ENCODE peak calls at places on chromosome 2, in four cellular contexts. U, T, P and R are unnamed samples.

GRCh38 chr2:55235724-55236538 is 3.4 kb downstream of the RPS27A start:
- DNase-seq in U (no peak), P (no peak), T (no peak), R (no peak)

GRCh38 chr2:39018633-39019032 is 102.2 kb downstream of the SOS1 start:
- DNase-seq in T (no peak), U (no peak), P (no peak), R (no peak)

GRCh38 chr2:13091463-13091862 is 374.7 kb downstream of the TRIB2 start:
- DNase-seq in P (peak), T (no peak), U (no peak), R (peak)

GRCh38 chr2:29222381-29223179 is 107.4 kb downstream of the CLIP4 start:
- DNase-seq in U (no peak), P (no peak), T (no peak), R (no peak)

GRCh38 chr2:1898461-1899395 is 154.4 kb upstream of the PXDN start:
- DNase-seq in P (no peak), U (no peak), T (no peak), R (no peak)

GRCh38 chr2:86750240-86750839 is 30.2 kb downstream of the RMND5A start:
- DNase-seq in T (no peak), U (no peak), P (peak), R (peak)

GRCh38 chr2:33598472-33599174 is 476 bp downstream of the FAM98A start:
- DNase-seq in U (peak), T (peak), P (peak), R (peak)

GRCh38 chr2:231294116-231294515 is 95.7 kb downstream of the ARMC9 start:
- DNase-seq in P (no peak), U (no peak), T (no peak), R (no peak)

DNA sequence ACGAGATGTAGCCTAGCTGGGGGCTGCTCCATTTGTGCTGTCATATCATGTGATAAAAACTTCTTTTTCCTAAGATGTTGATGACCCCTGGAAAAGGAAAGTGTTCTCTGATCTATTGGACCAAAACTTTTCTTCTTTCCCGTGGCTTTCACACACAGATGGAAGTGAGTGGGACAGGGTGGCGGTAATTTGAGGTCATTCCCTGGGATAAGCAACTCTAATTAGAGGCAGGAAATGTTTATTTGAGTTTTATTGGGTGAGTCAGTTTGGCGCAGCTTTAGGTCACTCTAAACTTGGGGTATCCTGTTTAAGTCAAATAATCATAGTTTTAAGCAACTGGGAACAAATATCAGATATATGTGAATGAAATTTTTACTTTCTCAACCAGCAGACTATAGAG is 221.0 kb upstream of the EPAS1 start:
- DNase-seq in P (peak), T (no peak), U (no peak), R (no peak)
- H3K4me3 ChIP-seq in P (no peak), T (no peak), U (no peak), R (no peak)

GRCh38 chr2:225670111-225670974 is 270.8 kb downstream of the NYAP2 start:
- DNase-seq in T (no peak), P (peak), U (no peak), R (peak)
- TF ChIP-seq CTCF in T (peak), P (peak), U (peak), R (peak)

GRCh38 chr2:176118606-176119370 is 2.2 kb downstream of the HOXD10 start:
- DNase-seq in U (peak), P (no peak), T (no peak), R (peak)
- H3K4me3 ChIP-seq in U (no peak), P (no peak), T (no peak), R (no peak)

DNA sequence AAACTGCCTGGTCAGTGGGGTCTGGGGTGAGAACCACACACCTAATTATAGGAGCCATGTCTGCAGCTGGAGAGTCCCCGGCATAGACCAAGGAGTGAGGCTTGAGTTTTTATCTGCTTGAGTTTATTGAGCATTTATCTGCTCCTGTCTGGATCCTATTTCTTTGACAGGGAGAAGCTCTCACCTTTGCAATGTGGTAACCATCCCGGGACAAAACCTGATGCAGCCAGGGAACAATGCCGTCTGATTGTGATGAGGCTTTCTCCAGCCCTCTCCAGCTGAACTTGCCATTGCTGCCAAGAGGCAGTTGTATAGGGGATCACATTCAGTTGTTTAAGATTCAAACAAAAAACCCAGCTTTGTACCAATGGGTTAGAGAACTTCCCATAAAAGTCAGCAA is 324.4 kb downstream of the TSN start:
- DNase-seq in T (no peak), U (no peak), P (no peak), R (no peak)
- TF ChIP-seq CTCF in T (no peak), U (no peak), P (no peak), R (no peak)

DNA sequence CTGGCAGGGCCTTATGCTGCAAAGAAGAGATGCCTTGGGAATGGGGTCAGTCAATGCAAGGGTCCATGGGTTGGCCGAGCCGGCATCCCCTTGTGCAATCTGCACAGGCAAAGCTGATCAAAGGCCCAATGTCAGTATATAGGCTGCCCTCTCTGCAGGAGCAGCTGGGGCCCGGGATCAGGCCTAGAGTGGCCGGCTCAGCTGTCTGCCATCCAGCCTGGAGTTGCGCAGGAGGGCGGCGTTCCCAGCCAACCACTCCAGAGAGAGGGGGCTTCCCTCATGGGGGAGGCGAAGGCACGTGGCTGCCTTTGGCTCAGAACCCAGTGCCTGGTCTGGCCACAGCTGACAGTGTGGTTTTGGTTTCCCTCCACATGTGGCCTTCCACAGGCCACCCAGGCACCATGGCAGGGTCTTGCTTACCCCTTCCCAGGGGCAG is 3.9 kb downstream of the INPP5D start:
- DNase-seq in U (no peak), T (no peak), P (no peak), R (no peak)
- H3K4me3 ChIP-seq in U (no peak), T (no peak), P (no peak), R (no peak)

GRCh38 chr2:109317471-109318090 is 188.6 kb downstream of the SH3RF3 start:
- DNase-seq in P (peak), T (no peak), U (no peak), R (no peak)

GRCh38 chr2:109316091-109316490 is 187.1 kb downstream of the SH3RF3 start:
- DNase-seq in T (no peak), U (no peak), P (no peak), R (no peak)

GRCh38 chr2:109313343-109313742 is 184.3 kb downstream of the SH3RF3 start:
- DNase-seq in P (no peak), U (no peak), T (no peak), R (no peak)

GRCh38 chr2:109311771-109312170 is 182.8 kb downstream of the SH3RF3 start:
- DNase-seq in T (no peak), U (no peak), P (no peak), R (no peak)

GRCh38 chr2:109312902-109313301 is 183.9 kb downstream of the SH3RF3 start:
- DNase-seq in U (no peak), T (no peak), P (no peak), R (no peak)
- TF ChIP-seq CTCF in U (no peak), T (no peak), P (no peak), R (no peak)